ENCODE peak calls at places on chromosomes 11 and 22, in eight cellular contexts. L is thyroid gland, O is stomach, Y is right cardiac atrium, T is HCT116, K is AG04450, A is gastrocnemius medialis, I is A673. B is an unnamed sample.

GRCh38 chr22:26610072-26610958 is 7.5 kb downstream of the CRYBB1 start:
- DNase-seq in L (no peak), O (peak; percentile 35), Y (no peak), T (no peak), K (peak; percentile 90), A (no peak), I (peak; percentile 18), B (no peak)

GRCh38 chr11:130180491-130180890 is 20.9 kb downstream of the ST14 start:
- DNase-seq in L (peak; percentile 47), O (no peak), Y (no peak), T (no peak), K (no peak), A (no peak), I (no peak), B (no peak)

GRCh38 chr11:27280131-27280530 is 82.9 kb downstream of the CCDC34 start:
- DNase-seq in L (no peak), O (no peak), Y (no peak), T (no peak), K (no peak), A (no peak), I (peak; percentile 83), B (no peak)

GRCh38 chr22:35708453-35708852 is 9.2 kb upstream of the APOL5 start:
- DNase-seq in L (no peak), O (no peak), Y (no peak), T (no peak), K (no peak), A (no peak), I (no peak), B (no peak)

GRCh38 chr22:20537325-20537756 is 29.9 kb downstream of the MED15 start:
- DNase-seq in L (no peak), O (no peak), Y (no peak), T (no peak), K (no peak), A (no peak), I (no peak), B (no peak)

GRCh38 chr11:65060913-65061408 is 2.6 kb upstream of the NAALADL1 start:
- DNase-seq in L (no peak), O (no peak), Y (no peak), T (no peak), K (no peak), A (no peak), I (peak; percentile 25), B (no peak)

GRCh38 chr11:63521896-63522295 is 14.7 kb upstream of the PLAAT4 start:
- DNase-seq in L (no peak), O (no peak), Y (no peak), T (no peak), K (no peak), A (no peak), I (no peak), B (no peak)

GRCh38 chr22:19986410-19987341 is 29.9 kb downstream of the ARVCF start:
- DNase-seq in L (peak; percentile 84), O (peak; percentile 79), Y (peak; percentile 84), T (no peak), K (peak; percentile 21), A (peak; percentile 73), I (peak; percentile 94), B (peak; percentile 58)

GRCh38 chr11:127445476-127445875 is 444.9 kb upstream of the KIRREL3 start:
- DNase-seq in L (no peak), O (no peak), Y (no peak), T (no peak), K (no peak), A (no peak), I (no peak), B (no peak)

GRCh38 chr11:16737860-16738197 is 618 bp upstream of the C11orf58 start:
- DNase-seq in L (no peak), O (no peak), Y (no peak), T (peak; percentile 4), K (no peak), A (no peak), I (no peak), B (no peak)

GRCh38 chr22:36149464-36149863 is 11.1 kb downstream of the APOL3 start:
- DNase-seq in L (no peak), O (no peak), Y (no peak), T (no peak), K (no peak), A (no peak), I (no peak), B (no peak)

GRCh38 chr22:46263208-46263575 is at the start of gene PKDREJ:
- DNase-seq in L (no peak), O (no peak), Y (no peak), T (no peak), K (no peak), A (no peak), I (no peak), B (no peak)

GRCh38 chr22:46259374-46259773 is 3.8 kb downstream of the PKDREJ start:
- DNase-seq in L (no peak), O (no peak), Y (no peak), T (no peak), K (no peak), A (no peak), I (peak; percentile 22), B (no peak)

GRCh38 chr22:46262449-46263207 is 515 bp downstream of the PKDREJ start:
- DNase-seq in L (peak; percentile 73), O (peak; percentile 65), Y (peak; percentile 77), T (no peak), K (no peak), A (peak; percentile 62), I (no peak), B (no peak)

GRCh38 chr22:46256358-46256958 is 6.4 kb upstream of the CDPF1 start:
- DNase-seq in L (no peak), O (no peak), Y (no peak), T (no peak), K (no peak), A (no peak), I (no peak), B (no peak)

DNA sequence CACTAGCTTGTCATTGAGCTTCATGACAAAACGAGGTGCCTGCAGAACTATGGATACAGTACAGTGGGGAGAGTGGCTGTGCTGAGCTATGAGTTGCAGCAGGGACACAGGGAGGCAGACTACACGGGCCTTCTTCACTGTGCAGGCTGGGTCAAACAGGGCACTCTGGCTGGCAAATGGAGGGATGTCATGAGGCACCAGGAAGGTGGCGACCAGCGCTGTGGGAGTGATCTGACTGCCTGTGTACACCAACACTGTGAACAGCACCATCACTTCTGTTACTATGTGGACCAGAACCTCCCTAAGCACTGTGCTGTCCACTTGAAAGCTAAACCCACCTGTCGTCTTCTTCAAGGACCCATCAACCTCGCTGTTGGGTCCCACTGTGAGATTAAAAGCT is 3.1 kb downstream of the PKDREJ start:
- DNase-seq in L (no peak), O (no peak), Y (no peak), T (no peak), K (no peak), A (no peak), I (no peak), B (no peak)
- H3K9me3 ChIP-seq in L (no peaks in the 10 kb centered on the region), O (no peaks in the 10 kb centered on the region), Y (no peaks in the 10 kb centered on the region), T (peaks cover 3% of the 10 kb centered on the region), K (peaks cover 18% of the 10 kb centered on the region), A (no peaks in the 10 kb centered on the region), I (no peaks in the 10 kb centered on the region), B (no peaks in the 10 kb centered on the region)

GRCh38 chr22:48154943-48155240 is 1392.4 kb downstream of the TBC1D22A start:
- DNase-seq in L (no peak), O (no peak), Y (no peak), T (no peak), K (no peak), A (no peak), I (no peak), B (no peak)

GRCh38 chr22:48152916-48153315 is 1390.5 kb downstream of the TBC1D22A start:
- DNase-seq in L (no peak), O (no peak), Y (no peak), T (no peak), K (no peak), A (no peak), I (no peak), B (no peak)

GRCh38 chr22:48152154-48152775 is 1389.8 kb downstream of the TBC1D22A start:
- DNase-seq in L (no peak), O (no peak), Y (no peak), T (no peak), K (no peak), A (no peak), I (no peak), B (no peak)

GRCh38 chr22:48154169-48154942 is 1391.9 kb downstream of the TBC1D22A start:
- DNase-seq in L (no peak), O (no peak), Y (no peak), T (no peak), K (no peak), A (no peak), I (no peak), B (no peak)

GRCh38 chr22:48153726-48154125 is 1391.3 kb downstream of the TBC1D22A start:
- DNase-seq in L (no peak), O (no peak), Y (no peak), T (no peak), K (no peak), A (no peak), I (no peak), B (no peak)
- H3K9me3 ChIP-seq in L (no peaks in the 10 kb centered on the region), O (peaks cover 10% of the 10 kb centered on the region), Y (no peaks in the 10 kb centered on the region), T (no peaks in the 10 kb centered on the region), K (peaks cover 64% of the 10 kb centered on the region), A (no peaks in the 10 kb centered on the region), I (no peaks in the 10 kb centered on the region), B (no peaks in the 10 kb centered on the region)

GRCh38 chr22:47374901-47375575 is 612.6 kb downstream of the TBC1D22A start:
- DNase-seq in L (no peak), O (no peak), Y (no peak), T (no peak), K (no peak), A (no peak), I (no peak), B (no peak)
- H3K9me3 ChIP-seq in L (no peaks in the 10 kb centered on the region), O (no peaks in the 10 kb centered on the region), Y (no peaks in the 10 kb centered on the region), T (no peaks in the 10 kb centered on the region), K (peaks cover 10% of the 10 kb centered on the region), A (no peaks in the 10 kb centered on the region), I (no peaks in the 10 kb centered on the region), B (no peaks in the 10 kb centered on the region)

GRCh38 chr11:61948505-61948904 is 1.6 kb upstream of the BEST1 start:
- DNase-seq in L (no peak), O (no peak), Y (no peak), T (no peak), K (no peak), A (no peak), I (no peak), B (no peak)

GRCh38 chr11:61947486-61948210 is 2.5 kb upstream of the BEST1 start:
- DNase-seq in L (peak; percentile 91), O (peak; percentile 88), Y (peak; percentile 91), T (peak; percentile 62), K (no peak), A (peak; percentile 82), I (peak; percentile 96), B (no peak)

GRCh38 chr11:61949169-61950034 is 749 bp upstream of the BEST1 start:
- DNase-seq in L (peak; percentile 30), O (no peak), Y (peak; percentile 86), T (peak; percentile 81), K (peak; percentile 95), A (peak; percentile 77), I (peak; percentile 98), B (no peak)

GRCh38 chr11:61946894-61947293 is 3.3 kb upstream of the BEST1 start:
- DNase-seq in L (no peak), O (no peak), Y (no peak), T (no peak), K (no peak), A (no peak), I (no peak), B (no peak)

DNA sequence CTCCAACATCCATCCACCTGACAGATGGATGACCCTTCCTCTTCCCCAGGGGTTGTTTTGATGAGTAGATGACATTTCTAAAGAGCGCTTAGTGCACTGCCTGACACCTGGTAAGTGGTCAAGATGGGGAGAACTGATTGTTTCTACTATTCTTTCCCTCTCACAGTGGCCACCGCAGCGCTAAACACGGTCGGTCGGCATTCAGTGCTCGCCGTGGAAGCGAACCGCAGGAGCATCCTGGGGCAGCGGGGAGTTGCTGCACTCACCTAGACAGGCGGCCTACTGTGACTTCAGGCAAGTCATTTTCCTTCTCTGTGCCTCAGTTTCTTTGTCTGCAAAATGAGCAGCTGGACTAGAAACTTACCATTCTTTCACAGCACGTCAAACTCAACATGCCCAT is 5.0 kb upstream of the BEST1 start:
- DNase-seq in L (no peak), O (no peak), Y (no peak), T (no peak), K (no peak), A (no peak), I (no peak), B (no peak)
- H3K9me3 ChIP-seq in L (no peaks in the 10 kb centered on the region), O (no peaks in the 10 kb centered on the region), Y (no peaks in the 10 kb centered on the region), T (no peaks in the 10 kb centered on the region), K (no peaks in the 10 kb centered on the region), A (no peaks in the 10 kb centered on the region), I (no peaks in the 10 kb centered on the region), B (no peaks in the 10 kb centered on the region)